ENCODE peak calls at places on chromosomes 11 and 22, in five cellular contexts. F is GM12878, W is coronary artery, Y is breast epithelium, H is K562. G is an unnamed sample.

GRCh38 chr22:42296381-42296853 is 26.0 kb upstream of the TCF20 start:
- DNase-seq in H (no peak), F (no peak), W (no peak), Y (no peak), G (no peak)

GRCh38 chr22:31492151-31492550 is 2.5 kb upstream of the EIF4ENIF1 start:
- DNase-seq in H (no peak), Y (no peak), W (no peak), F (no peak), G (no peak)

GRCh38 chr11:33907419-33907818 is 15.5 kb upstream of the LMO2 start:
- DNase-seq in W (no peak), H (no peak), Y (no peak), F (no peak), G (no peak)

GRCh38 chr11:2484576-2485125 is 39.8 kb downstream of the KCNQ1 start:
- DNase-seq in H (no peak), F (no peak), W (peak), Y (no peak), G (no peak)

GRCh38 chr11:43278302-43278956 is 33.4 kb upstream of the API5 start:
- DNase-seq in F (no peak), Y (no peak), W (no peak), H (no peak), G (peak)

GRCh38 chr11:34531663-34532062 is 18.1 kb upstream of the ELF5 start:
- DNase-seq in Y (no peak), H (no peak), W (no peak), F (no peak), G (no peak)

GRCh38 chr22:46355996-46356471 is 20.5 kb downstream of the TRMU start:
- DNase-seq in Y (no peak), W (no peak), H (no peak), F (no peak), G (no peak)

GRCh38 chr11:112786196-112786595 is 175.0 kb upstream of the NCAM1 start:
- DNase-seq in W (no peak), H (no peak), F (no peak), Y (no peak), G (no peak)

GRCh38 chr11:72814831-72815618 is 814 bp downstream of the ATG16L2 start:
- DNase-seq in F (no peak), Y (no peak), W (peak), H (peak), G (peak)

GRCh38 chr11:1899100-1899499 is 7.4 kb upstream of the PRR33 start:
- DNase-seq in F (no peak), W (no peak), Y (no peak), H (no peak), G (no peak)

GRCh38 chr11:2316169-2316962 is 14.6 kb downstream of the TSPAN32 start:
- DNase-seq in W (peak), F (no peak), H (no peak), Y (no peak), G (no peak)

GRCh38 chr11:45646275-45646970 is 19.0 kb downstream of the CHST1 start:
- DNase-seq in H (no peak), Y (no peak), F (peak), W (no peak), G (no peak)

GRCh38 chr11:64990222-64990918 is 6.4 kb downstream of the BATF2 start:
- DNase-seq in H (no peak), W (no peak), Y (no peak), F (no peak), G (no peak)

GRCh38 chr11:8871283-8871775 is 39.7 kb upstream of the AKIP1 start:
- DNase-seq in H (no peak), F (no peak), Y (peak), W (peak), G (no peak)

GRCh38 chr11:31199403-31199802 is 170.1 kb downstream of the DCDC1 start:
- DNase-seq in F (no peak), Y (no peak), H (no peak), W (no peak), G (no peak)

GRCh38 chr11:2004466-2004865 is 6.8 kb upstream of the H19 start:
- DNase-seq in Y (no peak), F (no peak), H (no peak), W (no peak), G (no peak)

GRCh38 chr11:1128333-1129142 is 29.2 kb upstream of the MUC5AC start:
- DNase-seq in Y (no peak), W (peak), F (no peak), H (no peak), G (no peak)

GRCh38 chr11:77191823-77192495 is 63.9 kb downstream of the MYO7A start:
- DNase-seq in Y (peak), H (peak), F (no peak), W (no peak), G (peak)

GRCh38 chr11:61847914-61848581 is 19.9 kb downstream of the FADS2 start:
- DNase-seq in Y (no peak), W (no peak), H (no peak), F (no peak), G (no peak)

GRCh38 chr11:87804176-87804575 is 371.1 kb downstream of the RAB38 start:
- DNase-seq in F (no peak), W (no peak), Y (no peak), H (no peak), G (no peak)

GRCh38 chr11:10351768-10352641 is 47.1 kb downstream of the ADM start:
- DNase-seq in Y (peak), H (no peak), W (no peak), F (no peak), G (peak)

GRCh38 chr11:10604340-10604748 is 35.9 kb upstream of the LYVE1 start:
- DNase-seq in H (no peak), W (no peak), F (no peak), Y (no peak), G (peak)

GRCh38 chr11:93694586-93694985 is 33.1 kb downstream of the CEP295 start:
- DNase-seq in H (no peak), F (no peak), Y (no peak), W (no peak), G (no peak)

GRCh38 chr11:121661796-121662508 is 209.2 kb upstream of the SORL1-AS1 start:
- DNase-seq in Y (no peak), H (no peak), W (no peak), F (no peak), G (no peak)

GRCh38 chr11:13896175-13896989 is 66.1 kb upstream of the SPON1 start:
- DNase-seq in F (no peak), W (no peak), Y (no peak), H (no peak), G (no peak)

GRCh38 chr11:13358871-13359270 is 81.3 kb downstream of the BMAL1 start:
- DNase-seq in F (no peak), H (no peak), W (no peak), Y (no peak), G (no peak)

GRCh38 chr11:122285021-122285420 is 169.0 kb upstream of the BLID start:
- DNase-seq in F (no peak), Y (no peak), H (no peak), W (no peak), G (no peak)

GRCh38 chr22:29071261-29072045 is 1.4 kb upstream of the KREMEN1 start:
- DNase-seq in W (no peak), H (no peak), F (no peak), Y (peak), G (peak)

GRCh38 chr11:2089536-2090165 is 49.5 kb downstream of the IGF2 start:
- DNase-seq in F (no peak), H (peak), Y (peak), W (no peak), G (no peak)

GRCh38 chr11:119363874-119364590 is 17.5 kb downstream of the USP2 start:
- DNase-seq in Y (no peak), W (no peak), H (peak), F (no peak), G (no peak)

GRCh38 chr22:27318516-27318915 is 483.0 kb downstream of the MN1 start:
- DNase-seq in F (no peak), W (no peak), Y (no peak), H (no peak), G (peak)

GRCh38 chr11:110286298-110287040 is 9.9 kb downstream of the RDX start:
- DNase-seq in Y (no peak), H (no peak), W (no peak), F (no peak), G (no peak)

GRCh38 chr11:125123194-125123946 is 11.9 kb upstream of the TMEM218 start:
- DNase-seq in F (no peak), W (no peak), Y (no peak), H (no peak), G (no peak)

GRCh38 chr11:91078221-91078620 is 855.4 kb upstream of the CHORDC1 start:
- DNase-seq in Y (no peak), W (no peak), H (no peak), F (no peak), G (no peak)

GRCh38 chr22:38870791-38871359 is 1.1 kb downstream of the CBX6 start:
- DNase-seq in Y (no peak), H (no peak), F (no peak), W (no peak), G (no peak)

GRCh38 chr22:23289851-23290724 is 109.8 kb downstream of the BCR start:
- DNase-seq in H (peak), W (no peak), F (no peak), Y (no peak), G (no peak)

GRCh38 chr22:29879738-29880137 is 3.2 kb upstream of the MTMR3 start:
- DNase-seq in Y (no peak), F (no peak), H (peak), W (no peak), G (no peak)

GRCh38 chr11:33670250-33671011 is 30.2 kb downstream of the C11orf91 start:
- DNase-seq in F (no peak), Y (no peak), W (no peak), H (no peak), G (peak)

GRCh38 chr11:131056036-131056435 is 139.8 kb upstream of the SNX19 start:
- DNase-seq in Y (no peak), F (no peak), H (no peak), W (no peak), G (no peak)

GRCh38 chr11:131052367-131052766 is 136.1 kb upstream of the SNX19 start:
- DNase-seq in H (no peak), W (no peak), F (no peak), Y (no peak), G (no peak)
- TF ChIP-seq CTCF in H (no peak), W (no peak), F (no peak), Y (no peak), G (no peak)

DNA sequence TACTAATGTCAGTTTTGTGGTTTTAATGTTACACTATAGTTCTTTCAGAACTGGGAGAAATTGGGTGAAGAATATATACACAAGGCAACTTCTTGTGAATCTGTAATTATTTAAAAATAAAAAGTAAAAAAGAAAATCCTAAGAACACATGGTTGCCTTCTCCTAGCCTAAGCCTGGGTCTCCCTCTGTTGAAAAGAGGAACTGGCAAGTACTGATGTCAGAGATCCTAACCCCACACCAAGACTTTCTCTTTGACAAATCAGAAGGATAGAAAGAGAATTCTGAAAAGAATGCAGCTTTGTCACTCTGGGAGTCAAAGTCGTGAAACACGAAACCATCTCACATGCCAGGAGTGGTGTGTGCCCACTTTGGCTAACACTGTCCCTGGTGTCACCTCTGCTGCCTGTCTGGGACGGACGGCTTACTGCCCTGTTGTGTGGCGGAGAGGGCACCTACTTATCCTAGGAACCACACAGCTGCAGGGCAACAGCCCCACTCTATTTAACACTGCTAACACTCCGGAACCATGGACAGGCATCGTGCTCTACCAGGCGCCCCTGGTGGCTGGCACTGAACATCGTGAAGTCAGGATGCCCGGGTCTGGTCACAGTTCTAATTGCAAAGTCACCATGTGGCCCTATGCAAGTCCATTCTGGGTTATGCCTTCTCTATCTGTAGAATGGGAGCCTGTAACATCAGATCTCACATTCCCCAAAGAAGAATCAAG is 108.8 kb upstream of the CD82 start:
- DNase-seq in Y (no peak), W (peak), H (no peak), F (no peak), G (no peak)
- TF ChIP-seq CTCF in Y (no peak), W (no peak), H (no peak), F (no peak), G (peak)

GRCh38 chr11:22472306-22472705 is 134.1 kb downstream of the SLC17A6 start:
- DNase-seq in W (no peak), F (no peak), H (no peak), Y (no peak), G (no peak)
- TF ChIP-seq CTCF in W (no peak), F (no peak), H (no peak), Y (no peak), G (peak)

GRCh38 chr22:37225481-37225880 is 13.2 kb upstream of the SSTR3 start:
- DNase-seq in W (no peak), Y (no peak), H (no peak), F (no peak), G (no peak)
- TF ChIP-seq CTCF in W (no peak), Y (no peak), H (peak), F (peak), G (peak)

GRCh38 chr11:66284526-66285078 is 4.3 kb downstream of the YIF1A start:
- DNase-seq in W (no peak), H (no peak), F (no peak), Y (no peak), G (no peak)

GRCh38 chr11:66281776-66282467 is 3.9 kb downstream of the CNIH2 start:
- DNase-seq in H (no peak), W (no peak), F (no peak), Y (no peak), G (no peak)

GRCh38 chr11:66283461-66284105 is 5.4 kb downstream of the YIF1A start:
- DNase-seq in W (no peak), Y (no peak), F (no peak), H (peak), G (no peak)

GRCh38 chr11:66281001-66281400 is 3.0 kb downstream of the CNIH2 start:
- DNase-seq in W (no peak), Y (no peak), F (no peak), H (no peak), G (no peak)

GRCh38 chr11:66282468-66283455 is 4.8 kb downstream of the CNIH2 start:
- DNase-seq in Y (peak), W (peak), F (peak), H (peak), G (peak)
- TF ChIP-seq CTCF in Y (peak), W (peak), F (peak), H (peak), G (peak)

GRCh38 chr11:80109031-80109430 is 668.2 kb upstream of the TENM4 start:
- DNase-seq in W (no peak), F (no peak), Y (no peak), H (no peak), G (peak)

GRCh38 chr11:80103149-80103859 is 662.5 kb upstream of the TENM4 start:
- DNase-seq in H (no peak), Y (no peak), F (no peak), W (no peak), G (peak)

GRCh38 chr11:80109652-80110051 is 668.8 kb upstream of the TENM4 start:
- DNase-seq in H (no peak), F (no peak), Y (no peak), W (no peak), G (no peak)

GRCh38 chr11:80104196-80104595 is 663.4 kb upstream of the TENM4 start:
- DNase-seq in W (no peak), F (no peak), H (no peak), Y (no peak), G (no peak)

GRCh38 chr11:80107415-80107814 is 666.6 kb upstream of the TENM4 start:
- DNase-seq in W (no peak), F (no peak), H (no peak), Y (no peak), G (no peak)
- TF ChIP-seq CTCF in W (no peak), F (no peak), H (no peak), Y (no peak), G (peak)

GRCh38 chr11:100329352-100329751 is 357.7 kb upstream of the ARHGAP42 start:
- DNase-seq in F (no peak), H (no peak), W (no peak), Y (no peak), G (peak)

GRCh38 chr11:100328626-100329340 is 358.3 kb upstream of the ARHGAP42 start:
- DNase-seq in H (no peak), F (no peak), Y (no peak), W (no peak), G (peak)
- TF ChIP-seq CTCF in H (no peak), F (no peak), Y (no peak), W (no peak), G (peak)

GRCh38 chr11:6055569-6055968 is 25.0 kb upstream of the OR56A1 start:
- DNase-seq in H (no peak), F (no peak), W (no peak), Y (no peak), G (no peak)

GRCh38 chr11:6057452-6057851 is 26.9 kb upstream of the OR56A1 start:
- DNase-seq in Y (no peak), W (no peak), H (no peak), F (no peak), G (no peak)

DNA sequence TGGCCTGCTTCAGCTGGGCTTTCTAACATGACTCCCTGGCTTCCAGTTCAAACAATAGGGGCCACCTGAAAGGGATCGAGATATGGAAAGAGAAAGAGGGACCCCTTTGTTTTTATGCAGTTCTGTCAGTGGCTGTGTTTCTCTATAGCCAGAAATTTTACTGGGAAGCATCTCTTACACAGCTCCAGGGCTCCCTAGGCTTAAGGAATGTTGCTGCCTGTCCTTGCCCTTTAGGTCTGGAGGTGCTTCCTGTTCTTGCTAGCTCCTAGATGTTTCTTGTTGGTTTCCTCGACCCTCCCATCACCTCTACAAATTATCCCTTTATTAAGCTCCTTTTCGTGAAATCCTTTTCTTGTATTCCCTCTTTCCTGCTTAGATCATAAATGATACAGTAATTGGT is 21.8 kb upstream of the OR56A1 start:
- DNase-seq in H (no peak), Y (no peak), F (no peak), W (no peak), G (no peak)
- TF ChIP-seq CTCF in H (no peak), Y (no peak), F (no peak), W (no peak), G (no peak)

GRCh38 chr11:15920856-15921629 is 435.3 kb downstream of the SOX6 start:
- DNase-seq in H (no peak), F (no peak), Y (no peak), W (no peak), G (peak)

GRCh38 chr11:15918674-15919073 is 437.7 kb downstream of the SOX6 start:
- DNase-seq in W (no peak), H (no peak), Y (no peak), F (no peak), G (no peak)

GRCh38 chr11:15923169-15923568 is 433.2 kb downstream of the SOX6 start:
- DNase-seq in F (no peak), Y (no peak), W (no peak), H (no peak), G (peak)

GRCh38 chr11:15913261-15913660 is 443.1 kb downstream of the SOX6 start:
- DNase-seq in F (no peak), W (no peak), H (no peak), Y (no peak), G (no peak)

DNA sequence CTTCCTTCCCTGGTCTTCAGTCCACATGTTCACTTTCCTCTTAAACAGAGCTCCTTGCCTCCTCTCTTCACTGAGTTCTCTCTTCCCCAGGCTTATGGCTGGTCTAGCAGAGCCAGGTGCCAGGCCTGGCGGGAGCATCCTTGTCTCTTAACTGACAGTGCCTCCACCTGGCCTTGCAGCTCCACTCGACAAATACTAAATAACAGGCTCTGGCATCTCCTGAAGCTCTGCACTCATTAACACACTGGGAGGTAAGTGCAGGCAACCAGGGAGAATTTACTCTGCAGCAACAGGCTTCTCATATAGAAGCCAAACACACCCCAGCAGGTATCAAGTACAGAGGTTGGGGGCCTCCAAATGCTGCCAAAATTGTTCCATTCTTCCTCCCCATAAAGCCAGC is 438.1 kb downstream of the SOX6 start:
- DNase-seq in W (no peak), H (no peak), Y (no peak), F (no peak), G (no peak)
- TF ChIP-seq CTCF in W (no peak), H (no peak), Y (no peak), F (no peak), G (peak)